ENCODE peak calls at places on chromosomes 16 and 17, in five cellular contexts. One of them, this sample, is unnamed.
A peak's percentile ranks its signal among the peaks of the same experiment; 100 is the strongest.

GRCh38 chr17:7932483-7932891 is 481 bp downstream of the CNTROB start:
- DNase-seq in GM04504: no peak
- DNase-seq in posterior vena cava: no peak
- DNase-seq in activated naive CD4-positive, alpha-beta T cell treated with Interleukin-2 at 50 U/mL for 16 hours: peak; percentile 4
- DNase-seq in neural crest cell: no peak
- DNase-seq in this sample: peak; percentile 9

GRCh38 chr17:76540381-76541300 is 797 bp downstream of the PRCD start:
- DNase-seq in GM04504: peak; percentile 86
- DNase-seq in posterior vena cava: peak; percentile 96
- DNase-seq in activated naive CD4-positive, alpha-beta T cell treated with Interleukin-2 at 50 U/mL for 16 hours: no peak
- DNase-seq in neural crest cell: peak; percentile 86
- DNase-seq in this sample: peak; percentile 95

GRCh38 chr16:47026947-47027346 is 53.5 kb upstream of the DNAJA2 start:
- DNase-seq in GM04504: no peak
- DNase-seq in posterior vena cava: no peak
- DNase-seq in activated naive CD4-positive, alpha-beta T cell treated with Interleukin-2 at 50 U/mL for 16 hours: no peak
- DNase-seq in neural crest cell: no peak
- DNase-seq in this sample: no peak

GRCh38 chr17:49898547-49899490 is 51.0 kb upstream of the TAC4 start:
- DNase-seq in GM04504: no peak
- DNase-seq in posterior vena cava: no peak
- DNase-seq in activated naive CD4-positive, alpha-beta T cell treated with Interleukin-2 at 50 U/mL for 16 hours: no peak
- DNase-seq in neural crest cell: no peak
- DNase-seq in this sample: no peak

GRCh38 chr16:65600629-65601028 is 478.8 kb upstream of the CDH11 start:
- DNase-seq in GM04504: no peak
- DNase-seq in posterior vena cava: no peak
- DNase-seq in activated naive CD4-positive, alpha-beta T cell treated with Interleukin-2 at 50 U/mL for 16 hours: no peak
- DNase-seq in neural crest cell: no peak
- DNase-seq in this sample: peak; percentile 9

GRCh38 chr16:89404561-89404960 is 85.8 kb downstream of the ANKRD11 start:
- DNase-seq in GM04504: no peak
- DNase-seq in posterior vena cava: peak; percentile 3
- DNase-seq in activated naive CD4-positive, alpha-beta T cell treated with Interleukin-2 at 50 U/mL for 16 hours: no peak
- DNase-seq in neural crest cell: no peak
- DNase-seq in this sample: no peak

GRCh38 chr16:56930516-56931252 is 1.3 kb upstream of the HERPUD1 start:
- DNase-seq in GM04504: no peak
- DNase-seq in posterior vena cava: peak; percentile 51
- DNase-seq in activated naive CD4-positive, alpha-beta T cell treated with Interleukin-2 at 50 U/mL for 16 hours: no peak
- DNase-seq in neural crest cell: no peak
- DNase-seq in this sample: no peak

GRCh38 chr16:26752166-26752565 is 314.6 kb upstream of the C16orf82 start:
- DNase-seq in GM04504: no peak
- DNase-seq in posterior vena cava: no peak
- DNase-seq in activated naive CD4-positive, alpha-beta T cell treated with Interleukin-2 at 50 U/mL for 16 hours: no peak
- DNase-seq in neural crest cell: no peak
- DNase-seq in this sample: no peak

GRCh38 chr17:47266782-47267181 is 13.2 kb downstream of the ITGB3 start:
- DNase-seq in GM04504: no peak
- DNase-seq in posterior vena cava: no peak
- DNase-seq in activated naive CD4-positive, alpha-beta T cell treated with Interleukin-2 at 50 U/mL for 16 hours: no peak
- DNase-seq in neural crest cell: no peak
- DNase-seq in this sample: no peak

GRCh38 chr16:86496262-86496928 is 13.9 kb upstream of the FOXF1 start:
- DNase-seq in GM04504: no peak
- DNase-seq in posterior vena cava: no peak
- DNase-seq in activated naive CD4-positive, alpha-beta T cell treated with Interleukin-2 at 50 U/mL for 16 hours: no peak
- DNase-seq in neural crest cell: no peak
- DNase-seq in this sample: no peak

GRCh38 chr16:88830250-88830649 is 18.5 kb upstream of the APRT start:
- DNase-seq in GM04504: no peak
- DNase-seq in posterior vena cava: no peak
- DNase-seq in activated naive CD4-positive, alpha-beta T cell treated with Interleukin-2 at 50 U/mL for 16 hours: no peak
- DNase-seq in neural crest cell: no peak
- DNase-seq in this sample: no peak

GRCh38 chr17:10614536-10615155 is 42.5 kb downstream of the MYH3 start:
- DNase-seq in GM04504: peak; percentile 56
- DNase-seq in posterior vena cava: no peak
- DNase-seq in activated naive CD4-positive, alpha-beta T cell treated with Interleukin-2 at 50 U/mL for 16 hours: no peak
- DNase-seq in neural crest cell: peak; percentile 69
- DNase-seq in this sample: no peak

GRCh38 chr16:47018223-47018891 is 44.9 kb upstream of the DNAJA2 start:
- DNase-seq in GM04504: no peak
- DNase-seq in posterior vena cava: peak; percentile 63
- DNase-seq in activated naive CD4-positive, alpha-beta T cell treated with Interleukin-2 at 50 U/mL for 16 hours: peak; percentile 60
- DNase-seq in neural crest cell: peak; percentile 35
- DNase-seq in this sample: no peak

GRCh38 chr17:79801156-79802038 is 4.5 kb upstream of the CBX8 start:
- DNase-seq in GM04504: no peak
- DNase-seq in posterior vena cava: no peak
- DNase-seq in activated naive CD4-positive, alpha-beta T cell treated with Interleukin-2 at 50 U/mL for 16 hours: no peak
- DNase-seq in neural crest cell: no peak
- DNase-seq in this sample: no peak

GRCh38 chr17:30263552-30264333 is 28.0 kb downstream of the BLMH start:
- DNase-seq in GM04504: no peak
- DNase-seq in posterior vena cava: no peak
- DNase-seq in activated naive CD4-positive, alpha-beta T cell treated with Interleukin-2 at 50 U/mL for 16 hours: no peak
- DNase-seq in neural crest cell: no peak
- DNase-seq in this sample: no peak